ENCODE peak calls at places on chromosomes 5 and 9, in four cellular contexts. One of them, this sample, is unnamed.

GRCh38 chr5:122715095-122715494 is 59.8 kb upstream of the SNX2 start:
- DNase-seq in psoas muscle: no peak
- DNase-seq in heart left ventricle: no peak
- DNase-seq in osteoblast: peak
- DNase-seq in this sample: no peak

GRCh38 chr5:181059297-181060230 is 19.5 kb downstream of the BTNL9 start:
- DNase-seq in psoas muscle: no peak
- DNase-seq in heart left ventricle: no peak
- DNase-seq in osteoblast: peak
- DNase-seq in this sample: no peak

GRCh38 chr9:91285729-91286353 is 75.9 kb downstream of the AUH start:
- DNase-seq in psoas muscle: no peak
- DNase-seq in heart left ventricle: no peak
- DNase-seq in osteoblast: no peak
- DNase-seq in this sample: no peak

GRCh38 chr5:171724771-171725609 is 60.6 kb upstream of the SMIM23 start:
- DNase-seq in psoas muscle: no peak
- DNase-seq in heart left ventricle: no peak
- DNase-seq in osteoblast: no peak
- DNase-seq in this sample: no peak

GRCh38 chr5:150599917-150600511 is 40.4 kb upstream of the SYNPO start:
- DNase-seq in psoas muscle: peak
- DNase-seq in heart left ventricle: peak
- DNase-seq in osteoblast: peak
- DNase-seq in this sample: peak

GRCh38 chr5:73454379-73455036 is 5.9 kb upstream of the FOXD1 start:
- DNase-seq in psoas muscle: no peak
- DNase-seq in heart left ventricle: no peak
- DNase-seq in osteoblast: no peak
- DNase-seq in this sample: peak

GRCh38 chr9:78921341-78921740 is 624.4 kb downstream of the PSAT1 start:
- DNase-seq in psoas muscle: no peak
- DNase-seq in heart left ventricle: no peak
- DNase-seq in osteoblast: no peak
- DNase-seq in this sample: no peak

GRCh38 chr9:95494022-95494415 is 22.8 kb downstream of the PTCH1 start:
- DNase-seq in psoas muscle: no peak
- DNase-seq in heart left ventricle: no peak
- DNase-seq in osteoblast: no peak
- DNase-seq in this sample: no peak

GRCh38 chr9:99544526-99544925 is 277.2 kb upstream of the NR4A3 start:
- DNase-seq in psoas muscle: no peak
- DNase-seq in heart left ventricle: no peak
- DNase-seq in osteoblast: no peak
- DNase-seq in this sample: no peak

GRCh38 chr5:169384661-169385060 is 83.7 kb upstream of the SLIT3 start:
- DNase-seq in psoas muscle: no peak
- DNase-seq in heart left ventricle: no peak
- DNase-seq in osteoblast: no peak
- DNase-seq in this sample: no peak

GRCh38 chr9:136675477-136676296 is 11.6 kb downstream of the AGPAT2 start:
- DNase-seq in psoas muscle: no peak
- DNase-seq in heart left ventricle: no peak
- DNase-seq in osteoblast: no peak
- DNase-seq in this sample: no peak

GRCh38 chr9:6054280-6055099 is 39.1 kb upstream of the RANBP6 start:
- DNase-seq in psoas muscle: peak
- DNase-seq in heart left ventricle: peak
- DNase-seq in osteoblast: no peak
- DNase-seq in this sample: peak

GRCh38 chr9:99431103-99431502 is 209.0 kb downstream of the SEC61B start:
- DNase-seq in psoas muscle: no peak
- DNase-seq in heart left ventricle: peak
- DNase-seq in osteoblast: peak
- DNase-seq in this sample: no peak

GRCh38 chr9:35908484-35909125 is 685 bp upstream of the SPAAR start:
- DNase-seq in psoas muscle: peak
- DNase-seq in heart left ventricle: peak
- DNase-seq in osteoblast: peak
- DNase-seq in this sample: no peak

GRCh38 chr9:35911690-35912089 is 2.4 kb downstream of the SPAAR start:
- DNase-seq in psoas muscle: no peak
- DNase-seq in heart left ventricle: peak
- DNase-seq in osteoblast: no peak
- DNase-seq in this sample: peak

GRCh38 chr9:35909274-35909673 is at the start of gene SPAAR:
- DNase-seq in psoas muscle: no peak
- DNase-seq in heart left ventricle: peak
- DNase-seq in osteoblast: peak
- DNase-seq in this sample: no peak

GRCh38 chr9:35910613-35911488 is 1.6 kb downstream of the SPAAR start:
- DNase-seq in psoas muscle: peak
- DNase-seq in heart left ventricle: peak
- DNase-seq in osteoblast: peak
- DNase-seq in this sample: peak

DNA sequence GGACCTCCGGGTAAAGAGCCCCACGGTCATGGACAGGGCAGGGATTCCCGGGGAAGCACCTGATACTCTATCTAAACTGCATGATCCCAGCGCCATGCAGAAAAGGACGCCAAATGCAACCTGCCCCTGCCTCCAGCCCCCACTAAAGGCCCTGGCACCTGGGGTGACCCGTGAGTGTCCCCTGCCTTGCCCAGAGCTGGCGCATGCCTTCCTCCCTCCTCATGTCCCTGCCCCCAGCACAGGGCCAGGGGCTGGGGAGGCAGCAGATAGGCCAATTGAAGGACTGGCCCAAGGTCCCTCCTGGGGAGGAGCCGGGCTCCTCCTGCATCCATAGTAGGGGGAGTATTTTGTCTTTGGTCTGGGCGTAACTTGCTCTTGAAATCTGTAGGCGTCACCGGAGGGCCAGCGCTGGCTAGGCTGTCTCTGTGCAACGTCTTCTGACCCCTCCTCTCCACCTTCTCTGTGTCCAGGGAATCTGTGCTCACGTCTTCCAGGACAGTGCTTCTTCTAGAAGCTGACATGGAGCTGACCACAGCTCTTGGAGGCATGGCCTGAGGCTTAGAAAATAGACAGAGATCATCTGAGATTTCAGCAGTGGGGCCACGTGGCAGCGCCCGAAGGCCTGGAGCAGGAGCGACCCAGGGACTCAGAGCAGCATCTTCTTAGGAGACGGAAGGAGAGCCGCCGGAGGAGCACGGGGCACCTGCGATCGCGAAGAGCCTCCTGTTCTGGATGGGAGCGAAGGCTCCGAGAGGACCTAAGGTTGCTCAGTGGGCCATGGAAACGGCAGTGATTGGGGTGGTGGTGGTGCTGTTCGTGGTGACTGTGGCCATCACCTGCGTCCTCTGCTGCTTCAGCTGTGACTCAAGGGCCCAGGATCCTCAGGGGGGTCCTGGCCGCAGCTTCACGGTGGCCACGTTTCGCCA is 660 bp downstream of the SPAAR start:
- DNase-seq in psoas muscle: peak
- DNase-seq in heart left ventricle: peak
- DNase-seq in osteoblast: peak
- DNase-seq in this sample: peak
- H3K4me3 ChIP-seq in psoas muscle: peak
- H3K4me3 ChIP-seq in heart left ventricle: peak
- H3K4me3 ChIP-seq in osteoblast: no peak
- H3K4me3 ChIP-seq in this sample: peak

GRCh38 chr9:14136646-14137370 is 177.1 kb downstream of the NFIB start:
- DNase-seq in psoas muscle: no peak
- DNase-seq in heart left ventricle: no peak
- DNase-seq in osteoblast: no peak
- DNase-seq in this sample: no peak
- H3K27ac ChIP-seq in psoas muscle: no peak
- H3K27ac ChIP-seq in heart left ventricle: no peak
- H3K27ac ChIP-seq in osteoblast: no peak
- H3K27ac ChIP-seq in this sample: no peak

GRCh38 chr5:95735436-95735835 is 4.3 kb downstream of the RHOBTB3 start:
- DNase-seq in psoas muscle: no peak
- DNase-seq in heart left ventricle: no peak
- DNase-seq in osteoblast: no peak
- DNase-seq in this sample: no peak

GRCh38 chr5:95734156-95734555 is 3.0 kb downstream of the RHOBTB3 start:
- DNase-seq in psoas muscle: no peak
- DNase-seq in heart left ventricle: no peak
- DNase-seq in osteoblast: no peak
- DNase-seq in this sample: no peak

GRCh38 chr5:95731571-95732554 is 727 bp downstream of the RHOBTB3 start:
- DNase-seq in psoas muscle: peak
- DNase-seq in heart left ventricle: peak
- DNase-seq in osteoblast: peak
- DNase-seq in this sample: peak

GRCh38 chr5:95733100-95733499 is 2.0 kb downstream of the RHOBTB3 start:
- DNase-seq in psoas muscle: no peak
- DNase-seq in heart left ventricle: no peak
- DNase-seq in osteoblast: no peak
- DNase-seq in this sample: no peak

GRCh38 chr5:95734916-95735315 is 3.8 kb downstream of the RHOBTB3 start:
- DNase-seq in psoas muscle: no peak
- DNase-seq in heart left ventricle: no peak
- DNase-seq in osteoblast: no peak
- DNase-seq in this sample: no peak
- H3K4me3 ChIP-seq in psoas muscle: peak
- H3K4me3 ChIP-seq in heart left ventricle: peak
- H3K4me3 ChIP-seq in osteoblast: peak
- H3K4me3 ChIP-seq in this sample: peak

GRCh38 chr5:107671742-107672211 is 1.0 kb upstream of the EFNA5 start:
- DNase-seq in psoas muscle: peak
- DNase-seq in heart left ventricle: no peak
- DNase-seq in osteoblast: peak
- DNase-seq in this sample: no peak

GRCh38 chr5:107670927-107671741 is at the start of gene EFNA5:
- DNase-seq in psoas muscle: peak
- DNase-seq in heart left ventricle: peak
- DNase-seq in osteoblast: peak
- DNase-seq in this sample: peak

GRCh38 chr5:107669543-107670027 is 1.2 kb downstream of the EFNA5 start:
- DNase-seq in psoas muscle: peak
- DNase-seq in heart left ventricle: peak
- DNase-seq in osteoblast: peak
- DNase-seq in this sample: no peak

GRCh38 chr5:107668933-107669542 is 1.7 kb downstream of the EFNA5 start:
- DNase-seq in psoas muscle: peak
- DNase-seq in heart left ventricle: no peak
- DNase-seq in osteoblast: peak
- DNase-seq in this sample: peak

DNA sequence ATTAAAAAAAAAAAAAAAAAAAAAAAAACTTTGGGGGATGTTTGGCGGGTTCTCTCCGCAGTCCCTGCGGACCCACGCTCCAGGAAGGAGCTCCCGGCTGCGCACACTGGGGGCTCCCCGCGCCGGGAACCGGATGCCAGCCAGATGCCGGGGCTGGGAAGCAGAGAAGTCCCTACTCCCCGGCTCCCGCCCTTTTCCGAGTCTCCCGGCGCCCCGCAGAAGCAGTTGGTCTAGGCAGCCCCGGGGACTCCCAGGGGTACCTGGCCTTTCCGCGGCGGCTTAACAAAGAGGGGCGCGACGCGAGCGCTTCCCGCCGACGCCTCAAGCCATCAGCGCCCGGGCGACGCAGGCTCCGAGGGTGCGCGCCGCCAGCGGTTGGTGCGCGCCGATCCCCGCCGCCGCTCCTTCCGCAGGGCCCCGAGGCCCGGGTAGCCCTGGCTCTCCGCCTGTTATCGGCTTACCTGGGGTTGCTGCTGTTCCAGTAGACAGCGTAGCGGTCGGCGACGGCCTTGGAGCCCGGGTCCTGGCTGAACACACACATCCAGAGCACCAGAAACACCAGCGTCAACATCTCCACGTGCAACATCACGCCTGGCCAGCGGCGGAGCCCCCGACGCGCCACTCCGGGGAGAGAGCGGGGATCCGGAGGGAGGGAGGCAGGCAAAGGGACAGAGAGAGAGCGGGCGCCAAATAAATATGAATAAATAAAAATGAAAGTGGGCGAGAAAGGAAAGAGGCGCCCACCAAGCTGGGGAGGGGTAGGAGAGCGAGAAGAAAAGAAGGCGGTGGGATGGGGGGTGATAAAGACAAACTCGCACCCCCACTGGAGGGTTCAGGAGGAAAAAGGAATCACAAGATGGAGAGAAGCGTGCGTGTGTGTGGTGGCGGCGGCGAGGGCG is 460 bp downstream of the EFNA5 start:
- DNase-seq in psoas muscle: peak
- DNase-seq in heart left ventricle: peak
- DNase-seq in osteoblast: peak
- DNase-seq in this sample: peak
- H3K27ac ChIP-seq in psoas muscle: no peak
- H3K27ac ChIP-seq in heart left ventricle: peak
- H3K27ac ChIP-seq in osteoblast: no peak
- H3K27ac ChIP-seq in this sample: peak

DNA sequence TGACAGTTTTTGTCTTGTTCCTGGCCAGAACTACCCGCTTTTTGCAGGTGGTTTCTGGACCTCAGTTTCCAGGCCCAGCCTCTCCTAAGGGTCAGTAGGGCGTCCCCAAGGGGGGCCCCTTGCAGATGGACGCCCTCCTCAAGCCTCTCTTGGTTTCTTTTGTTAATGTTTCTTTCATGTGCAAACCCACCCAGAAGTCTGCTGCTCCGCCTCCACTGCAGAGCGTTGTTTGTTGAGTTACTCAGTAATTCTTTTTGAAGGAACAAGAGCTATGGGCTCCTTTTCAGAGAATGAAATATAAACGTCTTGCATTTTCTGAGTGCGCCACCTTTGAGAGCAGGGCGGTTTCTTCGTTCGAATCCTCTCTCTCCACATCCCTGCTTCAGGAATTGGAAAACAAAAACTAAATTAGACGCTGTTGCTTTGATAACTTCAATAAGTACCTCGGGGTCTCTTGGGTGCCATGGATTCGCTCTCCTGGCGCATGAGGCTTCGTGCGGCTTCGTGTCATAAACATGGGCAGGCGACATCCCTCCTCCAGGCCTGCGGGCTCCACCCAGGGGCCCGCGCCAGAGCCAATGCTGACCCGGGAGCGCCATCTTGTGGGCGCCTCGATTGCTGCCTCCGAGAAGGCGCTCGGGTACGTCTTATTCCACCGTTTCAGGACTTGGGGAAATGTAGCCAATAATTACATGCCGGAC is 38.3 kb upstream of the CKMT2 start:
- DNase-seq in psoas muscle: peak
- DNase-seq in heart left ventricle: peak
- DNase-seq in osteoblast: peak
- DNase-seq in this sample: peak
- H3K4me3 ChIP-seq in psoas muscle: peak
- H3K4me3 ChIP-seq in heart left ventricle: no peak
- H3K4me3 ChIP-seq in osteoblast: peak
- H3K4me3 ChIP-seq in this sample: no peak

GRCh38 chr9:77180056-77180455 is 2.7 kb downstream of the VPS13A start:
- DNase-seq in psoas muscle: no peak
- DNase-seq in heart left ventricle: no peak
- DNase-seq in osteoblast: no peak
- DNase-seq in this sample: no peak
- H3K27ac ChIP-seq in psoas muscle: peak
- H3K27ac ChIP-seq in heart left ventricle: no peak
- H3K27ac ChIP-seq in osteoblast: no peak
- H3K27ac ChIP-seq in this sample: no peak

GRCh38 chr5:128258387-128258786 is 174.8 kb downstream of the SLC12A2 start:
- DNase-seq in psoas muscle: no peak
- DNase-seq in heart left ventricle: no peak
- DNase-seq in osteoblast: no peak
- DNase-seq in this sample: no peak
- H3K4me3 ChIP-seq in psoas muscle: no peak
- H3K4me3 ChIP-seq in heart left ventricle: no peak
- H3K4me3 ChIP-seq in osteoblast: no peak
- H3K4me3 ChIP-seq in this sample: no peak